ENCODE peak calls at places on chromosomes 1 and 21, in nine cellular contexts. Y is fibroblast of lung; Z is H9; K is Karpas-422; N is HCT116; S is psoas muscle; P is dorsolateral prefrontal cortex; B is heart right ventricle; H is CD4-positive, alpha-beta T cell. D is an unnamed sample.

GRCh38 chr1:13730751-13731482 is 30.9 kb downstream of the PRDM2 start:
- DNase-seq in H (peak), Y (no peak), S (peak), B (no peak), Z (no peak), N (no peak), P (no peak), K (peak), D (no peak)

GRCh38 chr21:28375708-28376385 is 616.8 kb downstream of the LTN1 start:
- DNase-seq in Z (no peak), S (no peak), N (no peak), H (no peak), P (no peak), K (no peak), Y (peak), B (no peak), D (no peak)

GRCh38 chr1:60874703-60875102 is 207.7 kb upstream of the NFIA start:
- DNase-seq in K (no peak), Y (peak), S (no peak), Z (no peak), P (no peak), N (peak), B (no peak), H (no peak), D (no peak)

GRCh38 chr1:235127774-235128452 is 724 bp downstream of the TOMM20 start:
- DNase-seq in H (no peak), P (no peak), K (peak), B (no peak), N (no peak), Y (no peak), S (no peak), Z (no peak), D (no peak)

GRCh38 chr1:65229754-65230339 is 79.5 kb upstream of the DNAJC6 start:
- DNase-seq in N (no peak), B (no peak), P (no peak), Z (peak), Y (no peak), H (no peak), K (no peak), S (no peak), D (no peak)

GRCh38 chr1:169368406-169368769 is 393 bp downstream of the BLZF1 start:
- DNase-seq in H (peak), P (no peak), S (no peak), Y (no peak), K (peak), Z (peak), N (no peak), B (no peak), D (no peak)

GRCh38 chr1:9946315-9946714 is 3.0 kb downstream of the NMNAT1 start:
- DNase-seq in P (no peak), S (no peak), N (no peak), H (no peak), B (no peak), K (no peak), Z (no peak), Y (no peak), D (no peak)

GRCh38 chr1:53130598-53130877 is 11.9 kb downstream of the SLC1A7 start:
- DNase-seq in H (no peak), B (no peak), K (no peak), P (no peak), Z (no peak), Y (no peak), S (peak), N (no peak), D (no peak)

GRCh38 chr1:63453232-63453631 is 69.8 kb downstream of the ITGB3BP start:
- DNase-seq in H (no peak), N (no peak), S (no peak), B (no peak), P (no peak), Y (no peak), Z (no peak), K (no peak), D (no peak)

GRCh38 chr1:167066333-167067122 is 23.6 kb downstream of the GPA33 start:
- DNase-seq in H (peak), Z (peak), P (peak), B (peak), Y (peak), S (peak), K (peak), N (peak), D (no peak)

GRCh38 chr1:31798433-31799195 is 17.2 kb downstream of the SPOCD1 start:
- DNase-seq in P (peak), Z (no peak), N (no peak), Y (peak), H (no peak), S (peak), K (no peak), B (no peak), D (no peak)

GRCh38 chr1:1359316-1359667 is 937 bp upstream of the MXRA8 start:
- DNase-seq in S (no peak), K (no peak), Z (no peak), H (no peak), P (no peak), B (peak), N (no peak), Y (peak), D (no peak)

GRCh38 chr1:208235983-208236761 is 8.0 kb downstream of the PLXNA2 start:
- DNase-seq in H (no peak), K (no peak), S (peak), B (peak), P (no peak), Y (peak), Z (no peak), N (no peak), D (no peak)

GRCh38 chr1:220300442-220301121 is 28.3 kb upstream of the RAB3GAP2 start:
- DNase-seq in P (peak), B (peak), Z (peak), H (no peak), N (no peak), K (no peak), Y (peak), S (peak), D (peak)

GRCh38 chr1:6208723-6209660 is 3.1 kb downstream of the RNF207 start:
- DNase-seq in P (no peak), K (no peak), B (peak), Z (peak), N (no peak), H (no peak), S (peak), Y (peak), D (no peak)

GRCh38 chr1:27684176-27684575 is 12.2 kb upstream of the IFI6 start:
- DNase-seq in B (no peak), K (no peak), S (no peak), N (no peak), P (no peak), H (no peak), Z (no peak), Y (no peak), D (no peak)

GRCh38 chr1:209652873-209653401 is 712 bp upstream of the LAMB3 start:
- DNase-seq in S (peak), Z (peak), K (no peak), B (peak), H (no peak), N (peak), P (peak), Y (peak), D (peak)

GRCh38 chr1:110208916-110209650 is 1.0 kb upstream of the KCNC4 start:
- DNase-seq in S (no peak), Z (no peak), B (no peak), K (no peak), H (no peak), Y (no peak), P (no peak), N (no peak), D (no peak)
- H3K27ac ChIP-seq in S (peak), Z (no peak), B (peak), K (no peak), H (peak), Y (peak), P (peak), N (peak), D (peak)

GRCh38 chr21:32319012-32319411 is 20.4 kb downstream of the MRAP start:
- DNase-seq in P (no peak), Z (no peak), N (no peak), Y (no peak), H (no peak), S (no peak), B (no peak), K (no peak), D (no peak)

GRCh38 chr21:32320059-32320458 is 21.4 kb downstream of the MRAP start:
- DNase-seq in B (no peak), H (no peak), K (no peak), Z (no peak), Y (no peak), P (no peak), S (no peak), N (no peak), D (no peak)

GRCh38 chr21:32321480-32321879 is 22.8 kb downstream of the MRAP start:
- DNase-seq in P (no peak), H (no peak), Z (no peak), S (no peak), N (no peak), B (no peak), Y (no peak), K (no peak), D (no peak)

GRCh38 chr21:32322103-32322502 is 23.4 kb downstream of the MRAP start:
- DNase-seq in H (no peak), K (no peak), P (no peak), Z (no peak), Y (no peak), S (no peak), N (no peak), B (no peak), D (no peak)

GRCh38 chr21:32320726-32321125 is 22.1 kb downstream of the MRAP start:
- DNase-seq in K (no peak), B (no peak), N (no peak), S (no peak), H (no peak), P (no peak), Y (no peak), Z (no peak), D (no peak)
- H3K27ac ChIP-seq in K (no peak), B (no peak), N (no peak), S (no peak), H (no peak), P (peak), Y (no peak), Z (no peak), D (no peak)

DNA sequence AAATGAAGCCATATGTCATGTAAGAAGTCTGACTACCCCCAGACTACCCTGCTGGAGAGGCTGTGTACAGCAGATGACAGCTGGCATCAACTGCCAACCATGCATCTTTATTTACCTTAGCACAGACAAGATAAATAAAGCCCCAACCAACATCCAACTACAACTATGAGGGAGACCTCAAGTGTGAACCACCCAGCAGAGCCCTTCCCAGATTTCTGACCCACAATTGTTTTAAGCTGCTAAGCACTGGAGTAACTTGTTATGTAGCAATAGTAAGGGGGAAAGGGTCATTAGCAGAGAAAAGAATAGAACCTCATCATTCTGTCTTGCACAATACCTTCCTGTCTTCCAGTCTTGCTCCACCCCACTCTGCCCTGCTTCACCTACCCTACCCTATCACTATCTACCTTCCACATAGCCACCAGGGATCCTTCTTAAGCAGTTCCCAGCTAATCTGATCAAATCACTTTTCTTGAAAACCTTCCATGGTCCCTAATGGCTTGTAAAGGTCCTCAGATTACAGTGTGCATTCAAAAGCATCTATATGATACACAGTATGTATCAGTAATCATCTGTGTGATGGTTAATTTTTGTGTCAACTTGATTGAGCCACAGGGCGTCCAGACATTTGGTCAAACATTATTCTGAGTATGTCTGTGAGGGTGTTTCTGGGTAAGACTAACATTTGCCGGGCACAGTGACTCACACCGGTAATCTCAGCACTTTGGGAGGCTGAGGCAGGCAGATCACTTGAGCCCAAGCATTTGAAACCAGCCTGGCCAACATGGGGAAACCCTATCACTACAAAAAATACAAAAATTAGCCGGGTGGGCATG is 19.6 kb upstream of the RBM15 start:
- DNase-seq in K (no peak), Z (no peak), S (no peak), H (no peak), B (no peak), P (no peak), N (no peak), Y (no peak), D (no peak)
- H3K27ac ChIP-seq in K (no peak), Z (no peak), S (no peak), H (no peak), B (no peak), P (no peak), N (no peak), Y (no peak), D (no peak)

GRCh38 chr1:226871047-226871365 is 590 bp downstream of the PSEN2 start:
- DNase-seq in K (no peak), N (no peak), Z (no peak), S (no peak), P (no peak), B (no peak), H (no peak), Y (no peak), D (no peak)

GRCh38 chr1:226871636-226872327 is 1.4 kb downstream of the PSEN2 start:
- DNase-seq in P (no peak), Y (no peak), S (no peak), K (no peak), H (no peak), N (no peak), Z (peak), B (no peak), D (no peak)

GRCh38 chr1:226870323-226871046 is at the start of gene PSEN2:
- DNase-seq in H (peak), Y (peak), Z (peak), P (peak), B (peak), K (peak), S (peak), N (peak), D (peak)

GRCh38 chr1:226868726-226869125 is 1.7 kb upstream of the PSEN2 start:
- DNase-seq in Y (no peak), K (peak), B (no peak), Z (no peak), S (no peak), P (no peak), N (no peak), H (no peak), D (no peak)

DNA sequence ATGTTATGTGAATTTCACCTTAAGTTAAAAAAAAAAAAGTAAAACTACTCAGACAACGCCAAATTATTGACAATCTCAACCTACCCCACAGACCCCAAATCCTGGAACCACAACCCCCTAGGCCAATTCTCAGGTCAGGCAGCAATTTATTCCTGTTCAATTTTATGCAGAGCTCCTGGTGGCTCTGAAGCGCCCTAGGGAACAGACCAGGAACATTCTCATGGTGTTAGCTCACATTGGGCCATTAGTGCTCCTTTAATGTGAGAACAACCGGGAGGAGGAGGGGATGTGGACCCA is 442 bp upstream of the PSEN2 start:
- DNase-seq in H (no peak), S (no peak), Y (peak), K (no peak), Z (no peak), B (no peak), N (peak), P (no peak), D (no peak)
- H3K27ac ChIP-seq in H (no peak), S (peak), Y (no peak), K (no peak), Z (no peak), B (peak), N (peak), P (peak), D (peak)

GRCh38 chr1:217214551-217214950 is 416.3 kb downstream of the GPATCH2 start:
- DNase-seq in H (no peak), Z (no peak), Y (no peak), N (no peak), S (no peak), P (no peak), B (no peak), K (no peak), D (no peak)
- H3K27ac ChIP-seq in H (no peak), Z (no peak), Y (no peak), N (no peak), S (no peak), P (no peak), B (no peak), K (no peak), D (no peak)

D was measured in substantia nigra.